ENCODE peak calls at places on chromosomes 6 and 20, in ten cellular contexts. F, D, W, Q, B, K, I, J, T and G are unnamed samples.

GRCh38 chr6:82013561-82014275 is 233.8 kb downstream of the IBTK start:
- DNase-seq in F (no peak), D (no peak), W (no peak), Q (no peak), B (no peak), K (no peak), I (no peak), J (no peak), T (peak; percentile 59), G (no peak)

GRCh38 chr20:21391495-21392298 is 5.6 kb downstream of the NKX2-4 start:
- DNase-seq in F (peak; percentile 46), D (peak; percentile 52), W (peak; percentile 47), Q (no peak), B (peak; percentile 44), K (no peak), I (peak; percentile 12), J (no peak), T (no peak), G (no peak)

GRCh38 chr6:41408982-41409381 is 73.6 kb downstream of the NCR2 start:
- DNase-seq in F (no peak), D (no peak), W (no peak), Q (no peak), B (no peak), K (no peak), I (no peak), J (no peak), T (no peak), G (no peak)

GRCh38 chr6:24313477-24314141 is 44.2 kb downstream of the DCDC2 start:
- DNase-seq in F (no peak), D (peak; percentile 64), W (peak; percentile 45), Q (no peak), B (no peak), K (no peak), I (peak; percentile 36), J (peak; percentile 73), T (peak; percentile 76), G (no peak)

GRCh38 chr6:122322824-122323223 is 76.6 kb upstream of the HSF2 start:
- DNase-seq in F (no peak), D (no peak), W (no peak), Q (no peak), B (no peak), K (no peak), I (peak; percentile 8), J (peak; percentile 1), T (peak; percentile 28), G (no peak)

GRCh38 chr20:43537921-43538854 is 20.6 kb upstream of the SGK2 start:
- DNase-seq in F (peak; percentile 50), D (peak; percentile 68), W (peak; percentile 73), Q (peak; percentile 30), B (peak; percentile 46), K (peak; percentile 67), I (peak; percentile 82), J (peak; percentile 23), T (peak; percentile 34), G (peak; percentile 62)

GRCh38 chr6:31898200-31899011 is 908 bp upstream of the EHMT2 start:
- DNase-seq in F (peak; percentile 55), D (peak; percentile 54), W (peak; percentile 60), Q (no peak), B (peak; percentile 65), K (no peak), I (peak; percentile 69), J (no peak), T (peak; percentile 68), G (peak; percentile 33)

GRCh38 chr20:16314722-16315121 is 258.5 kb downstream of the KIF16B start:
- DNase-seq in F (no peak), D (no peak), W (no peak), Q (no peak), B (no peak), K (no peak), I (no peak), J (no peak), T (no peak), G (no peak)

GRCh38 chr20:32126919-32127318 is 17.4 kb downstream of the TM9SF4 start:
- DNase-seq in F (no peak), D (no peak), W (no peak), Q (no peak), B (no peak), K (no peak), I (no peak), J (no peak), T (no peak), G (no peak)
- TF ChIP-seq CTCF in F (no peak), D (no peak), W (no peak), Q (no peak), B (no peak), K (no peak), I (no peak), J (no peak), T (no peak), G (no peak)

DNA sequence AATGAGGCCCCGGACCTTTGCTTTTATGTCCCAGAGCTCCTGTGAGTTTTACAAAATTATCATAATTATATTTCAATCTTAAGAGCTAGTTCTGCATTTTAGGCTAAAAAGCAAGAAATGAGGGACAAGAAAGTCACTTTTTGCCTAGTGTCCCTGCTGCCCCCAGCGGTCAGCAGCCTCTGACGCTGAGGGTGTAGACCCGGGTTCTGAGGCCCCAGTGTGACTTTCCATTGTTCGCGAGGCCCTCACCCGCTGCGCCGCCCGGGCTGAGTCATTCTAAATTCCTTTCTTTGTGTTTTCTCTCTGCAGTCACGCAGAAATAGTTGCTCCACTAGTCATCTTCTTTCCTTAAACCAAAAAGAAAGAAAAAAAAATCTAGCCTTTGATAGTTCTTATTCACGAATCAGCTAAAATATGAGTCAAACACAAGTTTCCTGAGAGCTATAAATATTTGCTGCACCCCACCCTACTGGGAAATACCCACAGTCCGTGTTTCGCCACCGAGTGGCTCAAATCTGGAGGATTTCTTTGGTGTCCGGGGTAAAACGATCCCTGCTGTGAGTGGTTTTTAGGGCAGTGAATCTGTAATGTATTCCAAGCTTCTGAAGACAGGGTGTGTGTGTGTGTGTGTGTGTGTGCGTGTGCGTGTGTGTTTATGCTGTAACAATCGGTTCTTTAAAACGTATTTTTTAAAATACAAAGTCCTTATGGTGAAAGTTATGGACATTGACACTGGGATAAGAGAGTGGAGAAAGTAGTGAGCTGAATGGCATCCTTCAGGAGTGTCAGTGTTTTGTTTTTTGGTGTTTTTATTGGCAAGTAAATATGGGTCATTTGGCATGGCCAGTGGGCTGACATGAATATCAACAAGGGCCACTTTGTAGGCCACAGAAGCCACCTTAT is 59.7 kb upstream of the EEF1A1 start:
- DNase-seq in F (peak; percentile 63), D (peak; percentile 97), W (peak; percentile 54), Q (peak; percentile 54), B (peak; percentile 55), K (peak; percentile 85), I (peak; percentile 94), J (peak; percentile 97), T (peak; percentile 98), G (peak; percentile 63)
- TF ChIP-seq CTCF in F (peak; percentile 63), D (peak; percentile 74), W (peak; percentile 54), Q (no peak), B (peak; percentile 24), K (peak; percentile 24), I (peak; percentile 41), J (peak; percentile 57), T (peak; percentile 57), G (no peak)

GRCh38 chr6:107069631-107070548 is 41.9 kb downstream of the MTRES1 start:
- DNase-seq in F (no peak), D (no peak), W (no peak), Q (no peak), B (no peak), K (no peak), I (no peak), J (no peak), T (no peak), G (no peak)

GRCh38 chr6:107075951-107076381 is 39.3 kb downstream of the BEND3 start:
- DNase-seq in F (peak; percentile 44), D (no peak), W (no peak), Q (no peak), B (no peak), K (no peak), I (no peak), J (no peak), T (peak; percentile 23), G (no peak)

GRCh38 chr6:107066697-107067659 is 39.0 kb downstream of the MTRES1 start:
- DNase-seq in F (peak; percentile 66), D (no peak), W (no peak), Q (no peak), B (no peak), K (no peak), I (peak; percentile 35), J (no peak), T (no peak), G (no peak)

GRCh38 chr6:107068691-107069630 is 41.0 kb downstream of the MTRES1 start:
- DNase-seq in F (no peak), D (no peak), W (no peak), Q (no peak), B (no peak), K (no peak), I (no peak), J (no peak), T (no peak), G (no peak)

DNA sequence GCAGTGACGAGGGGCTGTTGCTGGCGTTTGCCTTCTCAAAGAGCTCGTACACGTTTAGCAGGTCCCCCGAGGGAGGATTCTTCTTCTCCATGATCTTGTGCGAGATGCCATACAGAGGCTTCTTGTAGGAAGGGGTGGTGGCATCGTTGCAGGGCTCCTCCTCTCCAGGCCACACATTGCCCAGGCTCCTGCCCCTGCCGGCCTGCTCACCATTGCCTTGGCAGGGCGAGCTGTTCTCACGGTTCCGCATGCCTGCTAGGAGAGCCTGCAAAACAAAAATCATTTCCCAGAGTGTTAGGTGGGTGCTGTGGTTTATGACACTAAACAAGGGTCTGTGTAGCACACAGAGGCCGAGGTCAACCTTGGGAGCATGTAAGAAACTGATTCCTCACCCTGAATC is 42.7 kb downstream of the MTRES1 start:
- DNase-seq in F (no peak), D (no peak), W (no peak), Q (no peak), B (no peak), K (no peak), I (no peak), J (no peak), T (no peak), G (no peak)
- TF ChIP-seq CTCF in F (no peak), D (no peak), W (no peak), Q (no peak), B (no peak), K (no peak), I (no peak), J (no peak), T (no peak), G (no peak)

GRCh38 chr6:102197211-102197610 is 803.7 kb downstream of the GRIK2 start:
- DNase-seq in F (no peak), D (no peak), W (no peak), Q (no peak), B (no peak), K (no peak), I (no peak), J (no peak), T (no peak), G (no peak)
- TF ChIP-seq CTCF in F (no peak), D (no peak), W (no peak), Q (no peak), B (no peak), K (no peak), I (no peak), J (no peak), T (no peak), G (no peak)

DNA sequence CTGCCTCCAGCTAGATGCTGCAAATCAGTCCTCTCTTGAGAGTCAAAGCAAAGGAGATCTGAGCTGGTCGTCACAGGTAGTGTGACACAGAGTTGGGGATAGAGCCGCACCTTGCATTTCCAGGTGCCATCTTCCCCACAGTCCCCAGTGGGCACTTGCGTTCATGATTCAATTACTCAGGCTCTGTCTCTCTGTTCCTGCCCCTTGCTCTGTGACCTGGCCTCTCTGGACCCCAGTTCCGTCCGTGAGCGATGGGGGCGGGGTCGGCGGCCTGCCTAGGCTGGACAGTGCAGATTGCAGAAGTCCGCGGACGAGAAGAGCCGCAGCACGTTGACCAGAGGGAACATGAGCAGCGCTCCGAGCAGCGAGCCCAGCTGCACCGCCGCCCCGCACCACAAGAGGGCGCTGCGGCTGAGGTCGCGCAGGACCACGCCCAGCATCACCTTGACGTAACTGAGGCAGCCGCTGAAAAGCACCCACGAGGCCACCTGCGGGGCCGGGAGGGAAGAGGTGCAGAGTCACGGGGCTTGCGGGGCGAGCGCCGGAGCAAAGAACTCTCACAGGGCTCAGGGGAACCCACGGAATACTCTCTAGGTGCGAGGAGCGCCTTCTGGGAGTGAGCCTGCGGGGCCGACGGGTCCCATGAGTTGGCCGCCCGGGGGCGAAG is 7.4 kb downstream of the SLC52A3 start:
- DNase-seq in F (peak; percentile 66), D (peak; percentile 80), W (peak; percentile 70), Q (no peak), B (no peak), K (no peak), I (peak; percentile 70), J (no peak), T (no peak), G (peak; percentile 35)
- TF ChIP-seq CTCF in F (peak; percentile 90), D (peak; percentile 99), W (peak; percentile 77), Q (no peak), B (peak; percentile 69), K (no peak), I (peak; percentile 70), J (peak; percentile 45), T (peak; percentile 81), G (peak; percentile 65)